ENCODE peak calls at places on chromosomes 1 and 21, in six cellular contexts. R, T, F, N, Z and W are unnamed samples.

GRCh38 chr1:208081972-208082371 is 162.2 kb downstream of the PLXNA2 start:
- DNase-seq in R (no peak), T (no peak), F (no peak), N (no peak), Z (no peak), W (no peak)

GRCh38 chr1:8702121-8702520 is 115.3 kb downstream of the RERE start:
- DNase-seq in R (no peak), T (peak; percentile 39), F (peak; percentile 65), N (no peak), Z (peak; percentile 58), W (peak; percentile 64)

GRCh38 chr1:2212542-2213491 is 15.3 kb upstream of the SKI start:
- DNase-seq in R (peak; percentile 94), T (peak; percentile 96), F (peak; percentile 99), N (peak; percentile 90), Z (peak; percentile 95), W (no peak)

GRCh38 chr1:194618101-194618500 is 1431.7 kb upstream of the B3GALT2 start:
- DNase-seq in R (no peak), T (no peak), F (no peak), N (no peak), Z (no peak), W (no peak)

GRCh38 chr1:89873757-89874156 is 52.9 kb downstream of the LRRC8D start:
- DNase-seq in R (no peak), T (peak; percentile 58), F (peak; percentile 82), N (no peak), Z (no peak), W (no peak)

GRCh38 chr1:226054519-226055327 is 7.8 kb upstream of the H3-3A start:
- DNase-seq in R (no peak), T (no peak), F (no peak), N (no peak), Z (no peak), W (no peak)

GRCh38 chr1:185397183-185397582 is 80.1 kb upstream of the IVNS1ABP start:
- DNase-seq in R (no peak), T (no peak), F (no peak), N (no peak), Z (no peak), W (no peak)

GRCh38 chr1:221074325-221074724 is 195.1 kb downstream of the HLX start:
- DNase-seq in R (no peak), T (no peak), F (no peak), N (no peak), Z (no peak), W (no peak)

GRCh38 chr1:236147521-236148470 is 5.5 kb downstream of the GPR137B start:
- DNase-seq in R (no peak), T (no peak), F (no peak), N (no peak), Z (no peak), W (no peak)

GRCh38 chr1:204294371-204294770 is 65.4 kb downstream of the PLEKHA6 start:
- DNase-seq in R (no peak), T (peak; percentile 96), F (peak; percentile 94), N (peak; percentile 67), Z (peak; percentile 50), W (no peak)

GRCh38 chr1:243253211-243253926 is 1.7 kb downstream of the CEP170 start:
- DNase-seq in R (no peak), T (no peak), F (peak; percentile 59), N (no peak), Z (no peak), W (no peak)

GRCh38 chr21:46145159-46145839 is 10.1 kb downstream of the FTCD start:
- DNase-seq in R (no peak), T (no peak), F (no peak), N (no peak), Z (no peak), W (no peak)

GRCh38 chr1:93080424-93080823 is 1.3 kb downstream of the MTF2 start:
- DNase-seq in R (no peak), T (peak; percentile 84), F (peak; percentile 85), N (peak; percentile 41), Z (peak; percentile 73), W (peak; percentile 66)

GRCh38 chr1:172451002-172451443 is 7.2 kb upstream of the PIGC start:
- DNase-seq in R (no peak), T (peak; percentile 59), F (peak; percentile 54), N (peak; percentile 19), Z (peak; percentile 70), W (no peak)

GRCh38 chr1:222167111-222167510 is 380.8 kb downstream of the HHIPL2 start:
- DNase-seq in R (peak; percentile 1), T (peak; percentile 70), F (peak; percentile 98), N (peak; percentile 22), Z (peak; percentile 40), W (no peak)

GRCh38 chr1:226827458-226827857 is 43.0 kb upstream of the PSEN2 start:
- DNase-seq in R (no peak), T (peak; percentile 20), F (peak; percentile 68), N (no peak), Z (no peak), W (no peak)

GRCh38 chr1:194176212-194176611 is 989.8 kb upstream of the B3GALT2 start:
- DNase-seq in R (peak; percentile 33), T (no peak), F (no peak), N (no peak), Z (no peak), W (no peak)

GRCh38 chr1:219206350-219206749 is 32.7 kb downstream of the LYPLAL1 start:
- DNase-seq in R (no peak), T (no peak), F (no peak), N (no peak), Z (no peak), W (no peak)

GRCh38 chr1:110464340-110464739 is 13.4 kb downstream of the PROK1 start:
- DNase-seq in R (no peak), T (peak; percentile 47), F (peak; percentile 65), N (peak; percentile 20), Z (peak; percentile 45), W (no peak)

GRCh38 chr1:163596541-163597258 is 274.9 kb downstream of the NUF2 start:
- DNase-seq in R (no peak), T (no peak), F (no peak), N (no peak), Z (no peak), W (no peak)

GRCh38 chr21:45507523-45507875 is 34.7 kb downstream of the SLC19A1 start:
- DNase-seq in R (no peak), T (no peak), F (no peak), N (no peak), Z (no peak), W (no peak)

GRCh38 chr1:15349133-15349532 is 60.6 kb upstream of the EFHD2 start:
- DNase-seq in R (no peak), T (no peak), F (no peak), N (no peak), Z (no peak), W (no peak)

GRCh38 chr1:41864471-41865040 is 54.2 kb downstream of the HIVEP3 start:
- DNase-seq in R (no peak), T (no peak), F (peak; percentile 42), N (no peak), Z (no peak), W (no peak)

GRCh38 chr21:42309753-42310213 is 5.4 kb downstream of the TFF3 start:
- DNase-seq in R (peak; percentile 80), T (peak; percentile 8), F (peak; percentile 29), N (peak; percentile 33), Z (peak; percentile 75), W (peak; percentile 60)

GRCh38 chr1:99660496-99660895 is 14.6 kb downstream of the PALMD start:
- DNase-seq in R (no peak), T (no peak), F (no peak), N (no peak), Z (no peak), W (no peak)
- H3K4me1 ChIP-seq in R (peaks cover 5% of the 10 kb centered on the region), T (peaks cover 16% of the 10 kb centered on the region), F (peaks cover 27% of the 10 kb centered on the region), N (peaks cover 14% of the 10 kb centered on the region), Z (no peaks in the 10 kb centered on the region), W (no peaks in the 10 kb centered on the region)

DNA sequence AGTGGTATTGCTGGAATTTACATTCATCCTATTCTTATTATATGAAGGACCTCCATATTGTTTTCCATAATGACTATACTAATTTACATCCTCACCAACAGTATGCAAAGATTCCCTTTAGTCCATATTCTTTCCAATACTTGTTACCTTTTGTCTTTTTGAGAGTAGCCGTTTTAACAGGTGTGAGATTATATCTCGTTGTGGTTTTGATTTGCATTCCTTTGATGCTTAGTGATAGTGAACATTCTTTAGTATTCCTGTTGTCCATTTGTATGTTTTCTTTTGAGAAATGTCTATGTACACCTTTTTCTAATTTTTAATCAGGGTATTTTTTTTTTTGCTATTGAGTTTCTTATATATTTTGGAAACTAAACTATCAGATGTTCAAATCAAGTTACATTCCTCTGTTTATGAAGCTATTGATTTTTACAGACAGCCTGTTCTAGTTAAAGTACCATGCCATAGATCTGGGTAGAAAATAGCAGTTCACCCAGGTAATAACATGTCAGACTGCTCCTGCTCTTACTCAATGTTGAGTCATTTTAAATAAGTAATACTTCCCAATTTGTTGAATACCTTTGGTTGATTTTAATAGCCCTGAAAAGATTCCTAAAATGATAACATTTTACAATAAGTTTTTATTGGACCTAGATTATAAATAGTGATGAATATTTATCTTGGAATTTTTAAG is 1108.7 kb downstream of the NCAM2 start:
- DNase-seq in R (no peak), T (no peak), F (no peak), N (no peak), Z (no peak), W (no peak)
- H3K4me2 ChIP-seq in R (no peak overlapping the region), T (no peak overlapping the region), F (no peak overlapping the region), N (no peak overlapping the region), Z (no peak overlapping the region), W (no peak overlapping the region)

GRCh38 chr1:18738126-18738525 is 107.5 kb downstream of the PAX7 start:
- DNase-seq in R (no peak), T (no peak), F (no peak), N (no peak), Z (no peak), W (no peak)

GRCh38 chr1:18734461-18735368 is 104.1 kb downstream of the PAX7 start:
- DNase-seq in R (no peak), T (no peak), F (no peak), N (no peak), Z (no peak), W (no peak)

GRCh38 chr1:18736958-18737357 is 106.3 kb downstream of the PAX7 start:
- DNase-seq in R (no peak), T (no peak), F (no peak), N (no peak), Z (no peak), W (no peak)

GRCh38 chr1:18734001-18734400 is 103.4 kb downstream of the PAX7 start:
- DNase-seq in R (no peak), T (no peak), F (no peak), N (no peak), Z (no peak), W (no peak)

DNA sequence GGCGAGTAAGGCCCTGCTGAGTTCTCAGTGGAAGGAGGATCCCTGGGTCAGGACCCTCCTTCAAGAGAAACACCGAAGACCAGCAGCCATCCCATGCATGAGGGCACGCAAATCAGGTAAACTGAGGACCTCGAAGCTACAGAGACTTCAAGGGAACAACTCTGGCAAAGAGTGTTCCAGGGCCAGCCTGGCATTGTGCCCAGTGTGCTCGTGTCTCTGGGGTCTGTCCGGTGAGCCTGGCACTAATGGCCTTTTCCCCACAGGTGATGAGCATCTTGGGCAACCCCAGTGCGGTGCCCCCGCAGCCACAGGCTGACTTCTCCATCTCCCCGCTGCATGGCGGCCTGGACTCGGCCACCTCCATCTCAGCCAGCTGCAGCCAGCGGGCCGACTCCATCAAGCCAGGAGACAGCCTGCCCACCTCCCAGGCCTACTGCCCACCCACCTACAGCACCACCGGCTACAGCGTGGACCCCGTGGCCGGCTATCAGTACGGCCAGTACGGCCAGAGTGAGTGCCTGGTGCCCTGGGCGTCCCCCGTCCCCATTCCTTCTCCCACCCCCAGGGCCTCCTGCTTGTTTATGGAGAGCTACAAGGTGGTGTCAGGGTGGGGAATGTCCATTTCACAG is 104.8 kb downstream of the PAX7 start:
- DNase-seq in R (no peak), T (no peak), F (no peak), N (no peak), Z (no peak), W (no peak)
- H3K4me1 ChIP-seq in R (peaks cover 20% of the 10 kb centered on the region), T (no peaks in the 10 kb centered on the region), F (no peaks in the 10 kb centered on the region), N (no peaks in the 10 kb centered on the region), Z (no peaks in the 10 kb centered on the region), W (no peaks in the 10 kb centered on the region)

GRCh38 chr1:81550753-81551152 is 250.0 kb upstream of the ADGRL2 start:
- DNase-seq in R (no peak), T (no peak), F (no peak), N (no peak), Z (peak; percentile 44), W (no peak)
- H3K4me2 ChIP-seq in R (no peak overlapping the region), T (no peak overlapping the region), F (no peak overlapping the region), N (no peak overlapping the region), Z (no peak overlapping the region), W (no peak overlapping the region)